ENCODE peak calls at places on chromosome 14, in five cellular contexts. One of them, this sample, is unnamed.

GRCh38 chr14:53948181-53948884 is 8.3 kb downstream of the BMP4 start:
- DNase-seq in activated B cell treated with CpG ODN at 0.5 μM for 24 hours: no peak
- DNase-seq in sigmoid colon: no peak
- DNase-seq in esophagus squamous epithelium: no peak
- DNase-seq in mammary epithelial cell: no peak
- DNase-seq in this sample: no peak

GRCh38 chr14:22428681-22429315 is 160.2 kb downstream of the DAD1 start:
- DNase-seq in sigmoid colon: no peak
- DNase-seq in esophagus squamous epithelium: no peak
- DNase-seq in mammary epithelial cell: no peak
- DNase-seq in activated B cell treated with CpG ODN at 0.5 μM for 24 hours: no peak
- DNase-seq in this sample: no peak

GRCh38 chr14:84825481-84825880 is 704.5 kb upstream of the FLRT2 start:
- DNase-seq in esophagus squamous epithelium: no peak
- DNase-seq in sigmoid colon: no peak
- DNase-seq in activated B cell treated with CpG ODN at 0.5 μM for 24 hours: no peak
- DNase-seq in mammary epithelial cell: peak; percentile 63
- DNase-seq in this sample: no peak

GRCh38 chr14:32039401-32039800 is 37.7 kb upstream of the ARHGAP5 start:
- DNase-seq in activated B cell treated with CpG ODN at 0.5 μM for 24 hours: no peak
- DNase-seq in esophagus squamous epithelium: no peak
- DNase-seq in sigmoid colon: no peak
- DNase-seq in mammary epithelial cell: no peak
- DNase-seq in this sample: no peak

GRCh38 chr14:61470261-61470953 is 149.0 kb downstream of the PRKCH start:
- DNase-seq in esophagus squamous epithelium: no peak
- DNase-seq in sigmoid colon: no peak
- DNase-seq in mammary epithelial cell: peak; percentile 79
- DNase-seq in activated B cell treated with CpG ODN at 0.5 μM for 24 hours: no peak
- DNase-seq in this sample: no peak

GRCh38 chr14:100524233-100524932 is 62.8 kb downstream of the BEGAIN start:
- DNase-seq in sigmoid colon: peak; percentile 33
- DNase-seq in esophagus squamous epithelium: no peak
- DNase-seq in activated B cell treated with CpG ODN at 0.5 μM for 24 hours: no peak
- DNase-seq in mammary epithelial cell: no peak
- DNase-seq in this sample: no peak

GRCh38 chr14:24052656-24053547 is 1.1 kb downstream of the CARMIL3 start:
- DNase-seq in esophagus squamous epithelium: no peak
- DNase-seq in sigmoid colon: no peak
- DNase-seq in mammary epithelial cell: no peak
- DNase-seq in activated B cell treated with CpG ODN at 0.5 μM for 24 hours: no peak
- DNase-seq in this sample: no peak

GRCh38 chr14:102392506-102392905 is 29.8 kb downstream of the TECPR2 start:
- DNase-seq in activated B cell treated with CpG ODN at 0.5 μM for 24 hours: no peak
- DNase-seq in sigmoid colon: no peak
- DNase-seq in esophagus squamous epithelium: no peak
- DNase-seq in mammary epithelial cell: no peak
- DNase-seq in this sample: no peak

GRCh38 chr14:25042362-25043299 is 7.3 kb downstream of the STXBP6 start:
- DNase-seq in activated B cell treated with CpG ODN at 0.5 μM for 24 hours: no peak
- DNase-seq in sigmoid colon: no peak
- DNase-seq in mammary epithelial cell: no peak
- DNase-seq in esophagus squamous epithelium: no peak
- DNase-seq in this sample: peak; percentile 59

GRCh38 chr14:22422238-22422637 is 166.8 kb downstream of the DAD1 start:
- DNase-seq in mammary epithelial cell: no peak
- DNase-seq in sigmoid colon: no peak
- DNase-seq in esophagus squamous epithelium: no peak
- DNase-seq in activated B cell treated with CpG ODN at 0.5 μM for 24 hours: peak; percentile 21
- DNase-seq in this sample: no peak

GRCh38 chr14:90837355-90837754 is 21.1 kb upstream of the TTC7B start:
- DNase-seq in activated B cell treated with CpG ODN at 0.5 μM for 24 hours: no peak
- DNase-seq in esophagus squamous epithelium: no peak
- DNase-seq in mammary epithelial cell: no peak
- DNase-seq in sigmoid colon: no peak
- DNase-seq in this sample: no peak

GRCh38 chr14:100979780-100980179 is 76.3 kb upstream of the RTL1 start:
- DNase-seq in mammary epithelial cell: peak; percentile 75
- DNase-seq in activated B cell treated with CpG ODN at 0.5 μM for 24 hours: no peak
- DNase-seq in sigmoid colon: no peak
- DNase-seq in esophagus squamous epithelium: no peak
- DNase-seq in this sample: no peak

GRCh38 chr14:23063601-23064000 is 6.3 kb upstream of the CDH24 start:
- DNase-seq in esophagus squamous epithelium: no peak
- DNase-seq in mammary epithelial cell: no peak
- DNase-seq in sigmoid colon: no peak
- DNase-seq in activated B cell treated with CpG ODN at 0.5 μM for 24 hours: no peak
- DNase-seq in this sample: no peak

GRCh38 chr14:101781240-101782061 is 19.9 kb downstream of the PPP2R5C start:
- DNase-seq in esophagus squamous epithelium: no peak
- DNase-seq in sigmoid colon: no peak
- DNase-seq in mammary epithelial cell: peak; percentile 32
- DNase-seq in activated B cell treated with CpG ODN at 0.5 μM for 24 hours: no peak
- DNase-seq in this sample: no peak

GRCh38 chr14:68420354-68420753 is 372.5 kb downstream of the ZFP36L1 start:
- DNase-seq in activated B cell treated with CpG ODN at 0.5 μM for 24 hours: no peak
- DNase-seq in mammary epithelial cell: no peak
- DNase-seq in esophagus squamous epithelium: no peak
- DNase-seq in sigmoid colon: no peak
- DNase-seq in this sample: no peak

GRCh38 chr14:21917699-21918436 is 244.2 kb upstream of the OR4E1 start:
- DNase-seq in sigmoid colon: no peak
- DNase-seq in esophagus squamous epithelium: no peak
- DNase-seq in activated B cell treated with CpG ODN at 0.5 μM for 24 hours: no peak
- DNase-seq in mammary epithelial cell: peak; percentile 30
- DNase-seq in this sample: peak; percentile 30

GRCh38 chr14:60882219-60882618 is 98.7 kb downstream of the TRMT5 start:
- DNase-seq in activated B cell treated with CpG ODN at 0.5 μM for 24 hours: no peak
- DNase-seq in sigmoid colon: no peak
- DNase-seq in esophagus squamous epithelium: no peak
- DNase-seq in mammary epithelial cell: no peak
- DNase-seq in this sample: no peak

GRCh38 chr14:31435276-31435675 is 14.9 kb upstream of the HEATR5A start:
- DNase-seq in mammary epithelial cell: no peak
- DNase-seq in esophagus squamous epithelium: no peak
- DNase-seq in sigmoid colon: no peak
- DNase-seq in activated B cell treated with CpG ODN at 0.5 μM for 24 hours: no peak
- DNase-seq in this sample: no peak

GRCh38 chr14:68749487-68750475 is 43.1 kb downstream of the ZFP36L1 start:
- DNase-seq in mammary epithelial cell: no peak
- DNase-seq in activated B cell treated with CpG ODN at 0.5 μM for 24 hours: no peak
- DNase-seq in esophagus squamous epithelium: no peak
- DNase-seq in sigmoid colon: peak; percentile 75
- DNase-seq in this sample: no peak

GRCh38 chr14:52377940-52378339 is 63.8 kb downstream of the PTGER2 start:
- DNase-seq in esophagus squamous epithelium: no peak
- DNase-seq in mammary epithelial cell: no peak
- DNase-seq in activated B cell treated with CpG ODN at 0.5 μM for 24 hours: no peak
- DNase-seq in sigmoid colon: no peak
- DNase-seq in this sample: no peak

GRCh38 chr14:75285331-75285730 is 6.7 kb downstream of the FOS start:
- DNase-seq in mammary epithelial cell: no peak
- DNase-seq in esophagus squamous epithelium: no peak
- DNase-seq in sigmoid colon: peak; percentile 19
- DNase-seq in activated B cell treated with CpG ODN at 0.5 μM for 24 hours: no peak
- DNase-seq in this sample: no peak

GRCh38 chr14:31934767-31935266 is 142.3 kb upstream of the ARHGAP5 start:
- DNase-seq in sigmoid colon: no peak
- DNase-seq in activated B cell treated with CpG ODN at 0.5 μM for 24 hours: no peak
- DNase-seq in mammary epithelial cell: peak; percentile 76
- DNase-seq in esophagus squamous epithelium: no peak
- DNase-seq in this sample: no peak

GRCh38 chr14:38098074-38098846 is 109.4 kb upstream of the SSTR1 start:
- DNase-seq in mammary epithelial cell: no peak
- DNase-seq in activated B cell treated with CpG ODN at 0.5 μM for 24 hours: no peak
- DNase-seq in sigmoid colon: no peak
- DNase-seq in esophagus squamous epithelium: no peak
- DNase-seq in this sample: no peak

GRCh38 chr14:52325126-52325525 is 11.0 kb downstream of the PTGER2 start:
- DNase-seq in mammary epithelial cell: peak; percentile 56
- DNase-seq in sigmoid colon: no peak
- DNase-seq in activated B cell treated with CpG ODN at 0.5 μM for 24 hours: no peak
- DNase-seq in esophagus squamous epithelium: no peak
- DNase-seq in this sample: no peak

GRCh38 chr14:33271216-33271615 is 332.5 kb downstream of the NPAS3 start:
- DNase-seq in activated B cell treated with CpG ODN at 0.5 μM for 24 hours: no peak
- DNase-seq in mammary epithelial cell: no peak
- DNase-seq in esophagus squamous epithelium: no peak
- DNase-seq in sigmoid colon: no peak
- DNase-seq in this sample: no peak

GRCh38 chr14:99183716-99184115 is 88.3 kb downstream of the BCL11B start:
- DNase-seq in sigmoid colon: peak; percentile 56
- DNase-seq in activated B cell treated with CpG ODN at 0.5 μM for 24 hours: no peak
- DNase-seq in mammary epithelial cell: no peak
- DNase-seq in esophagus squamous epithelium: no peak
- DNase-seq in this sample: no peak

GRCh38 chr14:90545966-90546751 is 149.3 kb downstream of the CALM1 start:
- DNase-seq in activated B cell treated with CpG ODN at 0.5 μM for 24 hours: no peak
- DNase-seq in mammary epithelial cell: no peak
- DNase-seq in sigmoid colon: peak; percentile 88
- DNase-seq in esophagus squamous epithelium: no peak
- DNase-seq in this sample: no peak

GRCh38 chr14:57057803-57058202 is 210.9 kb downstream of the EXOC5 start:
- DNase-seq in esophagus squamous epithelium: no peak
- DNase-seq in sigmoid colon: no peak
- DNase-seq in mammary epithelial cell: no peak
- DNase-seq in activated B cell treated with CpG ODN at 0.5 μM for 24 hours: no peak
- DNase-seq in this sample: peak; percentile 8

GRCh38 chr14:101499080-101499479 is 62.2 kb upstream of the DIO3 start:
- DNase-seq in esophagus squamous epithelium: no peak
- DNase-seq in activated B cell treated with CpG ODN at 0.5 μM for 24 hours: no peak
- DNase-seq in mammary epithelial cell: no peak
- DNase-seq in sigmoid colon: peak; percentile 48
- DNase-seq in this sample: no peak

GRCh38 chr14:39469094-39469710 is 37.0 kb upstream of the FBXO33 start:
- DNase-seq in esophagus squamous epithelium: no peak
- DNase-seq in mammary epithelial cell: no peak
- DNase-seq in activated B cell treated with CpG ODN at 0.5 μM for 24 hours: peak; percentile 19
- DNase-seq in sigmoid colon: no peak
- DNase-seq in this sample: no peak
- TF ChIP-seq CTCF in esophagus squamous epithelium: no peak
- TF ChIP-seq CTCF in mammary epithelial cell: no peak
- TF ChIP-seq CTCF in activated B cell treated with CpG ODN at 0.5 μM for 24 hours: no peak
- TF ChIP-seq CTCF in sigmoid colon: no peak
- TF ChIP-seq CTCF in this sample: no peak

GRCh38 chr14:71221119-71221518 is 313.9 kb downstream of the PCNX1 start:
- DNase-seq in mammary epithelial cell: no peak
- DNase-seq in activated B cell treated with CpG ODN at 0.5 μM for 24 hours: no peak
- DNase-seq in esophagus squamous epithelium: no peak
- DNase-seq in sigmoid colon: no peak
- DNase-seq in this sample: no peak
- TF ChIP-seq CTCF in mammary epithelial cell: no peak
- TF ChIP-seq CTCF in activated B cell treated with CpG ODN at 0.5 μM for 24 hours: no peak
- TF ChIP-seq CTCF in esophagus squamous epithelium: no peak
- TF ChIP-seq CTCF in sigmoid colon: no peak
- TF ChIP-seq CTCF in this sample: no peak

GRCh38 chr14:36254020-36254614 is 66.3 kb downstream of the MBIP start:
- DNase-seq in esophagus squamous epithelium: no peak
- DNase-seq in activated B cell treated with CpG ODN at 0.5 μM for 24 hours: no peak
- DNase-seq in mammary epithelial cell: peak; percentile 8
- DNase-seq in sigmoid colon: no peak
- DNase-seq in this sample: no peak
- TF ChIP-seq CTCF in esophagus squamous epithelium: no peak
- TF ChIP-seq CTCF in activated B cell treated with CpG ODN at 0.5 μM for 24 hours: no peak
- TF ChIP-seq CTCF in mammary epithelial cell: peak; percentile 5
- TF ChIP-seq CTCF in sigmoid colon: no peak
- TF ChIP-seq CTCF in this sample: no peak

DNA sequence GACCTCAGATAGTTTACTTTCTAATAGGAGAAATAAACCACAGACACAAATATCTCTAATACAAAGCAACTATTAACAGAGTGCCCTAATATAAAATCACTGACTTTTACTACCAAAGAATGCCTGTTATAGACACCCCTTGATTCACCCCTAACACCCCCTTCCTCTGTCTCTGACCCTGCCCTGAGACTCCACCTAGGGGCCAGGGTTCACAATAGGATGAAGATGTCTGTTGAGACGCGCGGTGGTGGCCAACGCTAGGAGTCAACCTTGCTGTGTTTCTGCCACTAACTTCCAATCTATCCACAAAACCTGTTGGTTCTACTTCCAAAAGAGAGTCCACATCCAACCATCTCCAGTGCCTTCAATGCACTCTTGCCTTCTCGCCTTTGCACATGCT is 10.9 kb upstream of the TC2N start:
- DNase-seq in sigmoid colon: no peak
- DNase-seq in activated B cell treated with CpG ODN at 0.5 μM for 24 hours: no peak
- DNase-seq in esophagus squamous epithelium: no peak
- DNase-seq in mammary epithelial cell: no peak
- DNase-seq in this sample: no peak
- TF ChIP-seq CTCF in sigmoid colon: no peak
- TF ChIP-seq CTCF in activated B cell treated with CpG ODN at 0.5 μM for 24 hours: no peak
- TF ChIP-seq CTCF in esophagus squamous epithelium: no peak
- TF ChIP-seq CTCF in mammary epithelial cell: no peak
- TF ChIP-seq CTCF in this sample: no peak

GRCh38 chr14:89248430-89249295 is 168.4 kb downstream of the FOXN3 start:
- DNase-seq in mammary epithelial cell: no peak
- DNase-seq in sigmoid colon: no peak
- DNase-seq in esophagus squamous epithelium: no peak
- DNase-seq in activated B cell treated with CpG ODN at 0.5 μM for 24 hours: no peak
- DNase-seq in this sample: no peak

GRCh38 chr14:89252887-89253532 is 164.0 kb downstream of the FOXN3 start:
- DNase-seq in esophagus squamous epithelium: no peak
- DNase-seq in activated B cell treated with CpG ODN at 0.5 μM for 24 hours: no peak
- DNase-seq in sigmoid colon: no peak
- DNase-seq in mammary epithelial cell: no peak
- DNase-seq in this sample: peak; percentile 30

GRCh38 chr14:89249972-89250371 is 167.1 kb downstream of the FOXN3 start:
- DNase-seq in activated B cell treated with CpG ODN at 0.5 μM for 24 hours: no peak
- DNase-seq in sigmoid colon: no peak
- DNase-seq in mammary epithelial cell: no peak
- DNase-seq in esophagus squamous epithelium: no peak
- DNase-seq in this sample: no peak

GRCh38 chr14:89249296-89249565 is 167.8 kb downstream of the FOXN3 start:
- DNase-seq in activated B cell treated with CpG ODN at 0.5 μM for 24 hours: no peak
- DNase-seq in sigmoid colon: no peak
- DNase-seq in mammary epithelial cell: peak; percentile 81
- DNase-seq in esophagus squamous epithelium: no peak
- DNase-seq in this sample: no peak

DNA sequence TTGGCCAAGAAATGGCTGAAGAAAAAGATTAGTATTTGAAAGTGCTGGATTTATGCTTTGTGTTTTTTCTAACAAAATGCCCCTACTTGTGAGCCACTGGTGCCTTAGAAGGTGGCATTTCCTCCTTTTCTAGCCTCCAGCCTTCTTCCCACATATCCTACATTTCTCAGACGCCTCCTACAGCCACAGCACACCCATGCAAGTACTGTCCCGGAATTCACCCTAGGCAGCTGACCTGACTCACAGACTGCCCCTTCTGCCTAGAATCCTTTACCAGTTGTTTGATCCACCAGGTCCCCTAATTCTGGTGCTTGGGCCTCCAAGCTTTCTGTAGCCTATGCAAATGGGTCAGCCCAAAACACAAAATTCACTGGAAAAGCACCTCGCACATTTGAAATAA is 166.0 kb downstream of the FOXN3 start:
- DNase-seq in activated B cell treated with CpG ODN at 0.5 μM for 24 hours: no peak
- DNase-seq in sigmoid colon: no peak
- DNase-seq in esophagus squamous epithelium: no peak
- DNase-seq in mammary epithelial cell: peak; percentile 29
- DNase-seq in this sample: no peak
- TF ChIP-seq CTCF in activated B cell treated with CpG ODN at 0.5 μM for 24 hours: no peak
- TF ChIP-seq CTCF in sigmoid colon: no peak
- TF ChIP-seq CTCF in esophagus squamous epithelium: no peak
- TF ChIP-seq CTCF in mammary epithelial cell: no peak
- TF ChIP-seq CTCF in this sample: no peak

GRCh38 chr14:88142990-88143389 is 138.1 kb downstream of the GPR65 start:
- DNase-seq in mammary epithelial cell: no peak
- DNase-seq in activated B cell treated with CpG ODN at 0.5 μM for 24 hours: no peak
- DNase-seq in sigmoid colon: no peak
- DNase-seq in esophagus squamous epithelium: no peak
- DNase-seq in this sample: no peak
- TF ChIP-seq CTCF in mammary epithelial cell: no peak
- TF ChIP-seq CTCF in activated B cell treated with CpG ODN at 0.5 μM for 24 hours: no peak
- TF ChIP-seq CTCF in sigmoid colon: no peak
- TF ChIP-seq CTCF in esophagus squamous epithelium: no peak
- TF ChIP-seq CTCF in this sample: no peak

This sample was measured in LNCaP clone FGC.